ENCODE peak calls at places on chromosomes 4 and X, in nine cellular contexts. One of them, this sample, is unnamed.

GRCh38 chrX:334331-334891 is 15.8 kb upstream of the GTPBP6 start:
- DNase-seq in epithelial cell of proximal tubule: no peak
- DNase-seq in AG10803: no peak
- DNase-seq in fibroblast of pulmonary artery: no peak
- DNase-seq in hepatocyte: no peak
- DNase-seq in heart left ventricle: peak
- DNase-seq in H1: no peak
- DNase-seq in lower leg skin: no peak
- DNase-seq in lower lobe of right lung: peak
- DNase-seq in this sample: peak

GRCh38 chr4:173518419-173519102 is 11.5 kb downstream of the HAND2 start:
- DNase-seq in epithelial cell of proximal tubule: no peak
- DNase-seq in AG10803: peak
- DNase-seq in fibroblast of pulmonary artery: peak
- DNase-seq in hepatocyte: peak
- DNase-seq in heart left ventricle: no peak
- DNase-seq in H1: peak
- DNase-seq in lower leg skin: peak
- DNase-seq in lower lobe of right lung: no peak
- DNase-seq in this sample: no peak

GRCh38 chr4:82462415-82462831 is 32.0 kb downstream of the ENOPH1 start:
- DNase-seq in epithelial cell of proximal tubule: no peak
- DNase-seq in AG10803: peak
- DNase-seq in fibroblast of pulmonary artery: peak
- DNase-seq in hepatocyte: peak
- DNase-seq in heart left ventricle: peak
- DNase-seq in H1: peak
- DNase-seq in lower leg skin: peak
- DNase-seq in lower lobe of right lung: peak
- DNase-seq in this sample: peak

GRCh38 chr4:157994863-157995262 is 178.0 kb downstream of the GASK1B start:
- DNase-seq in epithelial cell of proximal tubule: no peak
- DNase-seq in AG10803: peak
- DNase-seq in fibroblast of pulmonary artery: peak
- DNase-seq in hepatocyte: peak
- DNase-seq in heart left ventricle: no peak
- DNase-seq in H1: no peak
- DNase-seq in lower leg skin: no peak
- DNase-seq in lower lobe of right lung: no peak
- DNase-seq in this sample: no peak

GRCh38 chrX:39613997-39614679 is 483.6 kb downstream of the BCOR start:
- DNase-seq in epithelial cell of proximal tubule: no peak
- DNase-seq in AG10803: no peak
- DNase-seq in fibroblast of pulmonary artery: no peak
- DNase-seq in hepatocyte: peak
- DNase-seq in heart left ventricle: no peak
- DNase-seq in H1: peak
- DNase-seq in lower leg skin: no peak
- DNase-seq in lower lobe of right lung: peak
- DNase-seq in this sample: no peak

GRCh38 chr4:184792334-184792733 is 33.4 kb downstream of the ACSL1 start:
- DNase-seq in epithelial cell of proximal tubule: peak
- DNase-seq in AG10803: no peak
- DNase-seq in fibroblast of pulmonary artery: no peak
- DNase-seq in hepatocyte: no peak
- DNase-seq in heart left ventricle: no peak
- DNase-seq in H1: no peak
- DNase-seq in lower leg skin: no peak
- DNase-seq in lower lobe of right lung: no peak
- DNase-seq in this sample: no peak

GRCh38 chrX:19990519-19991349 is at the start of gene BCLAF3:
- DNase-seq in epithelial cell of proximal tubule: no peak
- DNase-seq in AG10803: peak
- DNase-seq in fibroblast of pulmonary artery: peak
- DNase-seq in hepatocyte: peak
- DNase-seq in heart left ventricle: peak
- DNase-seq in H1: peak
- DNase-seq in lower leg skin: peak
- DNase-seq in lower lobe of right lung: peak
- DNase-seq in this sample: peak

GRCh38 chr4:14257903-14258302 is 630.4 kb upstream of the BOD1L1 start:
- DNase-seq in epithelial cell of proximal tubule: no peak
- DNase-seq in AG10803: no peak
- DNase-seq in fibroblast of pulmonary artery: no peak
- DNase-seq in hepatocyte: no peak
- DNase-seq in heart left ventricle: no peak
- DNase-seq in H1: no peak
- DNase-seq in lower leg skin: no peak
- DNase-seq in lower lobe of right lung: no peak
- DNase-seq in this sample: no peak

GRCh38 chr4:15349426-15349825 is 78.4 kb upstream of the C1QTNF7 start:
- DNase-seq in epithelial cell of proximal tubule: no peak
- DNase-seq in AG10803: peak
- DNase-seq in fibroblast of pulmonary artery: no peak
- DNase-seq in hepatocyte: no peak
- DNase-seq in heart left ventricle: no peak
- DNase-seq in H1: no peak
- DNase-seq in lower leg skin: no peak
- DNase-seq in lower lobe of right lung: no peak
- DNase-seq in this sample: no peak

GRCh38 chr4:151822331-151822730 is 61.5 kb upstream of the GATB start:
- DNase-seq in epithelial cell of proximal tubule: no peak
- DNase-seq in AG10803: peak
- DNase-seq in fibroblast of pulmonary artery: no peak
- DNase-seq in hepatocyte: no peak
- DNase-seq in heart left ventricle: no peak
- DNase-seq in H1: no peak
- DNase-seq in lower leg skin: no peak
- DNase-seq in lower lobe of right lung: no peak
- DNase-seq in this sample: no peak

GRCh38 chrX:107118322-107119147 is at the start of gene RBM41:
- DNase-seq in epithelial cell of proximal tubule: peak
- DNase-seq in AG10803: peak
- DNase-seq in fibroblast of pulmonary artery: peak
- DNase-seq in hepatocyte: peak
- DNase-seq in heart left ventricle: peak
- DNase-seq in H1: peak
- DNase-seq in lower leg skin: peak
- DNase-seq in lower lobe of right lung: peak
- DNase-seq in this sample: peak

GRCh38 chr4:51885371-51885770 is 42.4 kb downstream of the DCUN1D4 start:
- DNase-seq in epithelial cell of proximal tubule: no peak
- DNase-seq in AG10803: peak
- DNase-seq in fibroblast of pulmonary artery: peak
- DNase-seq in hepatocyte: peak
- DNase-seq in heart left ventricle: no peak
- DNase-seq in H1: no peak
- DNase-seq in lower leg skin: no peak
- DNase-seq in lower lobe of right lung: no peak
- DNase-seq in this sample: no peak

GRCh38 chrX:138128025-138128671 is 562.2 kb downstream of the ZIC3 start:
- DNase-seq in epithelial cell of proximal tubule: no peak
- DNase-seq in AG10803: peak
- DNase-seq in fibroblast of pulmonary artery: peak
- DNase-seq in hepatocyte: peak
- DNase-seq in heart left ventricle: no peak
- DNase-seq in H1: peak
- DNase-seq in lower leg skin: no peak
- DNase-seq in lower lobe of right lung: no peak
- DNase-seq in this sample: no peak

GRCh38 chr4:53778122-53778521 is 186.8 kb upstream of the LNX1 start:
- DNase-seq in epithelial cell of proximal tubule: no peak
- DNase-seq in AG10803: no peak
- DNase-seq in fibroblast of pulmonary artery: no peak
- DNase-seq in hepatocyte: no peak
- DNase-seq in heart left ventricle: no peak
- DNase-seq in H1: no peak
- DNase-seq in lower leg skin: no peak
- DNase-seq in lower lobe of right lung: no peak
- DNase-seq in this sample: no peak

GRCh38 chr4:174427562-174428140 is 94.6 kb downstream of the HPGD start:
- DNase-seq in epithelial cell of proximal tubule: no peak
- DNase-seq in AG10803: no peak
- DNase-seq in fibroblast of pulmonary artery: peak
- DNase-seq in hepatocyte: no peak
- DNase-seq in heart left ventricle: no peak
- DNase-seq in H1: no peak
- DNase-seq in lower leg skin: no peak
- DNase-seq in lower lobe of right lung: no peak
- DNase-seq in this sample: no peak

GRCh38 chr4:169286562-169287301 is 16.0 kb upstream of the SH3RF1 start:
- DNase-seq in epithelial cell of proximal tubule: no peak
- DNase-seq in AG10803: peak
- DNase-seq in fibroblast of pulmonary artery: peak
- DNase-seq in hepatocyte: no peak
- DNase-seq in heart left ventricle: no peak
- DNase-seq in H1: no peak
- DNase-seq in lower leg skin: no peak
- DNase-seq in lower lobe of right lung: no peak
- DNase-seq in this sample: no peak

GRCh38 chr4:134747108-134747805 is 545.7 kb upstream of the PABPC4L start:
- DNase-seq in epithelial cell of proximal tubule: no peak
- DNase-seq in AG10803: no peak
- DNase-seq in fibroblast of pulmonary artery: no peak
- DNase-seq in hepatocyte: peak
- DNase-seq in heart left ventricle: no peak
- DNase-seq in H1: no peak
- DNase-seq in lower leg skin: no peak
- DNase-seq in lower lobe of right lung: no peak
- DNase-seq in this sample: no peak

GRCh38 chr4:8831221-8832129 is 40.2 kb downstream of the HMX1 start:
- DNase-seq in epithelial cell of proximal tubule: no peak
- DNase-seq in AG10803: no peak
- DNase-seq in fibroblast of pulmonary artery: no peak
- DNase-seq in hepatocyte: no peak
- DNase-seq in heart left ventricle: no peak
- DNase-seq in H1: no peak
- DNase-seq in lower leg skin: peak
- DNase-seq in lower lobe of right lung: peak
- DNase-seq in this sample: peak

GRCh38 chr4:55116450-55116849 is 8.9 kb downstream of the KDR start:
- DNase-seq in epithelial cell of proximal tubule: no peak
- DNase-seq in AG10803: peak
- DNase-seq in fibroblast of pulmonary artery: peak
- DNase-seq in hepatocyte: no peak
- DNase-seq in heart left ventricle: no peak
- DNase-seq in H1: no peak
- DNase-seq in lower leg skin: no peak
- DNase-seq in lower lobe of right lung: no peak
- DNase-seq in this sample: no peak

GRCh38 chr4:114911141-114911540 is 202.3 kb downstream of the NDST4 start:
- DNase-seq in epithelial cell of proximal tubule: no peak
- DNase-seq in AG10803: no peak
- DNase-seq in fibroblast of pulmonary artery: no peak
- DNase-seq in hepatocyte: no peak
- DNase-seq in heart left ventricle: no peak
- DNase-seq in H1: no peak
- DNase-seq in lower leg skin: no peak
- DNase-seq in lower lobe of right lung: no peak
- DNase-seq in this sample: no peak

GRCh38 chrX:142804085-142804484 is 221.6 kb upstream of the SPANXN4 start:
- DNase-seq in epithelial cell of proximal tubule: no peak
- DNase-seq in AG10803: no peak
- DNase-seq in fibroblast of pulmonary artery: no peak
- DNase-seq in hepatocyte: no peak
- DNase-seq in heart left ventricle: no peak
- DNase-seq in H1: peak
- DNase-seq in lower leg skin: no peak
- DNase-seq in lower lobe of right lung: no peak
- DNase-seq in this sample: no peak

GRCh38 chr4:113686950-113687718 is 74.4 kb downstream of the CAMK2D start:
- DNase-seq in epithelial cell of proximal tubule: no peak
- DNase-seq in AG10803: peak
- DNase-seq in fibroblast of pulmonary artery: peak
- DNase-seq in hepatocyte: no peak
- DNase-seq in heart left ventricle: no peak
- DNase-seq in H1: no peak
- DNase-seq in lower leg skin: no peak
- DNase-seq in lower lobe of right lung: no peak
- DNase-seq in this sample: no peak

GRCh38 chr4:7854697-7855370 is 84.8 kb downstream of the AFAP1 start:
- DNase-seq in epithelial cell of proximal tubule: no peak
- DNase-seq in AG10803: no peak
- DNase-seq in fibroblast of pulmonary artery: no peak
- DNase-seq in hepatocyte: no peak
- DNase-seq in heart left ventricle: no peak
- DNase-seq in H1: no peak
- DNase-seq in lower leg skin: no peak
- DNase-seq in lower lobe of right lung: no peak
- DNase-seq in this sample: no peak

GRCh38 chr4:5554376-5554775 is 154.0 kb downstream of the EVC2 start:
- DNase-seq in epithelial cell of proximal tubule: no peak
- DNase-seq in AG10803: no peak
- DNase-seq in fibroblast of pulmonary artery: no peak
- DNase-seq in hepatocyte: no peak
- DNase-seq in heart left ventricle: no peak
- DNase-seq in H1: peak
- DNase-seq in lower leg skin: peak
- DNase-seq in lower lobe of right lung: no peak
- DNase-seq in this sample: no peak
- TF ChIP-seq CTCF in epithelial cell of proximal tubule: no peak
- TF ChIP-seq CTCF in AG10803: no peak
- TF ChIP-seq CTCF in fibroblast of pulmonary artery: no peak
- TF ChIP-seq CTCF in hepatocyte: no peak
- TF ChIP-seq CTCF in heart left ventricle: no peak
- TF ChIP-seq CTCF in H1: peak
- TF ChIP-seq CTCF in lower leg skin: no peak
- TF ChIP-seq CTCF in lower lobe of right lung: no peak
- TF ChIP-seq CTCF in this sample: no peak

GRCh38 chrX:74242484-74243138 is 61.4 kb upstream of the ZCCHC13 start:
- DNase-seq in epithelial cell of proximal tubule: no peak
- DNase-seq in AG10803: no peak
- DNase-seq in fibroblast of pulmonary artery: no peak
- DNase-seq in hepatocyte: no peak
- DNase-seq in heart left ventricle: peak
- DNase-seq in H1: no peak
- DNase-seq in lower leg skin: no peak
- DNase-seq in lower lobe of right lung: no peak
- DNase-seq in this sample: no peak
- TF ChIP-seq CTCF in epithelial cell of proximal tubule: no peak
- TF ChIP-seq CTCF in AG10803: no peak
- TF ChIP-seq CTCF in fibroblast of pulmonary artery: no peak
- TF ChIP-seq CTCF in hepatocyte: no peak
- TF ChIP-seq CTCF in heart left ventricle: no peak
- TF ChIP-seq CTCF in H1: no peak
- TF ChIP-seq CTCF in lower leg skin: no peak
- TF ChIP-seq CTCF in lower lobe of right lung: no peak
- TF ChIP-seq CTCF in this sample: no peak

GRCh38 chr4:112210777-112211176 is 20.8 kb upstream of the AP1AR start:
- DNase-seq in epithelial cell of proximal tubule: no peak
- DNase-seq in AG10803: peak
- DNase-seq in fibroblast of pulmonary artery: no peak
- DNase-seq in hepatocyte: no peak
- DNase-seq in heart left ventricle: no peak
- DNase-seq in H1: no peak
- DNase-seq in lower leg skin: no peak
- DNase-seq in lower lobe of right lung: no peak
- DNase-seq in this sample: no peak
- TF ChIP-seq CTCF in epithelial cell of proximal tubule: no peak
- TF ChIP-seq CTCF in AG10803: no peak
- TF ChIP-seq CTCF in fibroblast of pulmonary artery: no peak
- TF ChIP-seq CTCF in hepatocyte: no peak
- TF ChIP-seq CTCF in heart left ventricle: no peak
- TF ChIP-seq CTCF in H1: no peak
- TF ChIP-seq CTCF in lower leg skin: no peak
- TF ChIP-seq CTCF in lower lobe of right lung: no peak
- TF ChIP-seq CTCF in this sample: no peak

GRCh38 chr4:23857353-23857752 is 32.5 kb downstream of the PPARGC1A start:
- DNase-seq in epithelial cell of proximal tubule: no peak
- DNase-seq in AG10803: peak
- DNase-seq in fibroblast of pulmonary artery: peak
- DNase-seq in hepatocyte: no peak
- DNase-seq in heart left ventricle: no peak
- DNase-seq in H1: no peak
- DNase-seq in lower leg skin: no peak
- DNase-seq in lower lobe of right lung: no peak
- DNase-seq in this sample: no peak
- TF ChIP-seq CTCF in epithelial cell of proximal tubule: peak
- TF ChIP-seq CTCF in AG10803: peak
- TF ChIP-seq CTCF in fibroblast of pulmonary artery: peak
- TF ChIP-seq CTCF in hepatocyte: peak
- TF ChIP-seq CTCF in heart left ventricle: no peak
- TF ChIP-seq CTCF in H1: no peak
- TF ChIP-seq CTCF in lower leg skin: no peak
- TF ChIP-seq CTCF in lower lobe of right lung: no peak
- TF ChIP-seq CTCF in this sample: no peak

This sample was measured in CD14-positive monocyte.